ENCODE peak calls at places on chromosomes 5 and 9, in four cellular contexts. B, C, D and U are unnamed samples.
A peak's percentile ranks its signal among the peaks of the same experiment; 100 is the strongest.

GRCh38 chr9:35826071-35826701 is 2.3 kb downstream of the FAM221B start:
- DNase-seq in B (no peak), D (no peak), C (peak; percentile 52), U (no peak)

GRCh38 chr5:101143526-101143925 is 240.4 kb upstream of the ST8SIA4 start:
- DNase-seq in B (no peak), C (no peak), D (no peak), U (no peak)

GRCh38 chr5:106843812-106844416 is 826.8 kb downstream of the EFNA5 start:
- DNase-seq in D (no peak), C (no peak), B (no peak), U (no peak)

GRCh38 chr5:127550652-127551409 is 33.4 kb downstream of the PRRC1 start:
- DNase-seq in B (no peak), D (no peak), C (no peak), U (no peak)

GRCh38 chr5:8660133-8660893 is 791.4 kb downstream of the MTRR start:
- DNase-seq in B (no peak), D (no peak), C (no peak), U (no peak)

GRCh38 chr5:171340042-171340441 is 31.0 kb downstream of the TLX3 start:
- DNase-seq in D (no peak), C (no peak), B (no peak), U (no peak)

GRCh38 chr5:113043491-113043931 is 66.9 kb downstream of the DCP2 start:
- DNase-seq in D (no peak), C (peak; percentile 60), B (no peak), U (no peak)

GRCh38 chr5:115459844-115460243 is 84.7 kb downstream of the FEM1C start:
- DNase-seq in D (no peak), B (no peak), C (no peak), U (no peak)

GRCh38 chr5:10069781-10070313 is 179.8 kb downstream of the ATPSCKMT start:
- DNase-seq in C (no peak), D (no peak), B (no peak), U (no peak)

GRCh38 chr5:132057498-132058255 is 2.8 kb upstream of the IL3 start:
- DNase-seq in D (no peak), C (no peak), B (no peak), U (no peak)

GRCh38 chr9:132699926-132700325 is 29.7 kb downstream of the GTF3C4 start:
- DNase-seq in C (no peak), D (no peak), B (no peak), U (no peak)

GRCh38 chr5:31626156-31626555 is 12.8 kb upstream of the PDZD2 start:
- DNase-seq in B (peak; percentile 60), C (no peak), D (no peak), U (no peak)

GRCh38 chr5:1725641-1726468 is 73.8 kb downstream of the MRPL36 start:
- DNase-seq in C (no peak), B (peak; percentile 34), D (no peak), U (no peak)

GRCh38 chr5:137073192-137073591 is 425.9 kb downstream of the SPOCK1 start:
- DNase-seq in C (no peak), B (no peak), D (no peak), U (no peak)

GRCh38 chr5:137070521-137070920 is 428.6 kb downstream of the SPOCK1 start:
- DNase-seq in D (no peak), C (no peak), B (no peak), U (no peak)

GRCh38 chr5:137071941-137072340 is 427.2 kb downstream of the SPOCK1 start:
- DNase-seq in D (no peak), C (no peak), B (no peak), U (no peak)

GRCh38 chr5:137071526-137071925 is 427.6 kb downstream of the SPOCK1 start:
- DNase-seq in B (no peak), D (no peak), C (no peak), U (no peak)

GRCh38 chr5:137072376-137073174 is 426.6 kb downstream of the SPOCK1 start:
- DNase-seq in B (no peak), C (no peak), D (no peak), U (no peak)
- H3K27ac ChIP-seq in B (peak overlapping the region; percentile 64), C (no peak overlapping the region), D (no peak overlapping the region), U (no peak overlapping the region)

GRCh38 chr9:9614607-9615006 is 998.2 kb downstream of the PTPRD start:
- DNase-seq in D (no peak), B (no peak), C (no peak), U (no peak)

GRCh38 chr9:9612270-9612669 is 1000.5 kb downstream of the PTPRD start:
- DNase-seq in B (no peak), D (no peak), C (no peak), U (no peak)

GRCh38 chr9:9612755-9613154 is 1000.0 kb downstream of the PTPRD start:
- DNase-seq in C (no peak), D (no peak), B (no peak), U (no peak)

GRCh38 chr9:9615086-9615485 is 997.7 kb downstream of the PTPRD start:
- DNase-seq in B (peak; percentile 50), C (no peak), D (no peak), U (no peak)
- H3K27ac ChIP-seq in B (no peak overlapping the region), C (no peak overlapping the region), D (no peak overlapping the region), U (no peak overlapping the region)

DNA sequence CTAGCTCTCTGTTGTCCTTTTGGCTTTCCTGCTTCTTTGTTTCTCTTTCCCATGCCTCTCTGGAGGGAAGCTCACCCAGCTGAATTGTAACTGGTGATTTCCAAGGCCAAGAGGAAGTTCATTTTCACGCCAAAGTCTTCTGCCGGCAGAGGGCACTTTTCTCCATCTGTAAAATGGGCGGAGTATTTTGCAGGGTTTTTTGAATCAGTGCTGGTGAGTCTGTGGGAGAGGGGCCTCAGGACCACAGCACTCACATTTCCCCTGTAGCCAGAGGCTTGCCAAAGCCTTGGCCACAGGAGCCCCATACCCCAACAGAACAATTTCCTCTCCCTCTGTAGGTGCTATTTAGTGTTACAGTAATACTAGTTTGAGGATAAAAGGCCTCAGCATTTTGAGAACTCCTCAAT is 42.3 kb upstream of the MATR3 start:
- DNase-seq in D (peak; percentile 12), C (no peak), B (no peak), U (no peak)
- H3K27ac ChIP-seq in D (no peak overlapping the region), C (no peak overlapping the region), B (no peak overlapping the region), U (no peak overlapping the region)

GRCh38 chr5:124649548-124650501 is 96.6 kb downstream of the ZNF608 start:
- DNase-seq in C (peak; percentile 56), B (no peak), D (peak; percentile 30), U (no peak)
- H3K27ac ChIP-seq in C (peak overlapping the region; percentile 76), B (peak overlapping the region; percentile 16), D (no peak overlapping the region), U (peak overlapping the region; percentile 2)